ENCODE peak calls at places on chromosomes 6 and 20, in four cellular contexts. P is T-helper 2 cell, D is AG08395, L is NCI-H1092. N is an unnamed sample.
A peak's percentile ranks its signal among the peaks of the same experiment; 100 is the strongest.

GRCh38 chr6:137705166-137706064 is 161.6 kb upstream of the TNFAIP3 start:
- DNase-seq in P (peak; percentile 61), D (peak; percentile 71), L (no peak), N (peak; percentile 65)

GRCh38 chr6:1643830-1644445 is 34.2 kb downstream of the FOXC1 start:
- DNase-seq in P (no peak), D (no peak), L (no peak), N (no peak)

GRCh38 chr6:46888031-46888430 is 33.7 kb downstream of the ADGRF5 start:
- DNase-seq in P (no peak), D (no peak), L (no peak), N (peak; percentile 52)

GRCh38 chr20:57509665-57510237 is 15.2 kb downstream of the CTCFL start:
- DNase-seq in P (no peak), D (peak; percentile 37), L (no peak), N (peak; percentile 43)

GRCh38 chr6:3266170-3266569 is 7.4 kb downstream of the PSMG4 start:
- DNase-seq in P (no peak), D (no peak), L (no peak), N (no peak)

GRCh38 chr6:36272234-36272633 is 2.4 kb downstream of the PNPLA1 start:
- DNase-seq in P (no peak), D (no peak), L (no peak), N (no peak)

GRCh38 chr6:98834060-98835031 is at the start of gene POU3F2:
- DNase-seq in P (peak; percentile 57), D (peak; percentile 69), L (peak; percentile 95), N (peak; percentile 88)

GRCh38 chr6:91132461-91132860 is 545.6 kb upstream of the MAP3K7 start:
- DNase-seq in P (no peak), D (no peak), L (no peak), N (no peak)

GRCh38 chr6:27297857-27298730 is 14.0 kb downstream of the POM121L2 start:
- DNase-seq in P (no peak), D (no peak), L (no peak), N (peak; percentile 77)

GRCh38 chr6:112881027-112881426 is 533.9 kb downstream of the RFPL4B start:
- DNase-seq in P (no peak), D (peak; percentile 11), L (no peak), N (peak; percentile 54)

GRCh38 chr20:3203315-3204123 is 963 bp downstream of the DDRGK1 start:
- DNase-seq in P (peak; percentile 12), D (peak; percentile 32), L (peak; percentile 51), N (peak; percentile 45)

GRCh38 chr6:138971601-138972000 is 16.5 kb downstream of the REPS1 start:
- DNase-seq in P (no peak), D (no peak), L (no peak), N (peak; percentile 53)

GRCh38 chr6:33410711-33411631 is at the start of gene PHF1:
- DNase-seq in P (no peak), D (peak; percentile 92), L (no peak), N (peak; percentile 85)

GRCh38 chr6:131122516-131122915 is 12.8 kb upstream of the AKAP7 start:
- DNase-seq in P (no peak), D (no peak), L (no peak), N (no peak)

GRCh38 chr6:14467591-14467990 is 350.0 kb downstream of the CD83 start:
- DNase-seq in P (no peak), D (peak; percentile 65), L (no peak), N (peak; percentile 43)

GRCh38 chr20:3248993-3249347 is 10.0 kb upstream of the SLC4A11 start:
- DNase-seq in P (no peak), D (no peak), L (no peak), N (no peak)

GRCh38 chr20:11155156-11155805 is 481.5 kb upstream of the JAG1 start:
- DNase-seq in P (no peak), D (no peak), L (peak; percentile 9), N (no peak)

GRCh38 chr6:90294989-90295853 is 1.4 kb downstream of the BACH2 start:
- DNase-seq in P (peak; percentile 46), D (no peak), L (no peak), N (peak; percentile 24)